ENCODE peak calls at places on chromosomes 6 and 20, in seven cellular contexts. One of them, this sample, is unnamed.

GRCh38 chr6:132604635-132605150 is 15.2 kb upstream of the TAAR5 start:
- DNase-seq in OCI-LY7: no peak
- DNase-seq in NT2/D1: no peak
- DNase-seq in IMR-90: no peak
- DNase-seq in heart right ventricle: no peak
- DNase-seq in HFF-Myc: no peak
- DNase-seq in body of pancreas: no peak
- DNase-seq in this sample: no peak

GRCh38 chr6:53793318-53793975 is 1.4 kb upstream of the LRRC1 start:
- DNase-seq in IMR-90: peak; percentile 61
- DNase-seq in NT2/D1: no peak
- DNase-seq in OCI-LY7: peak; percentile 82
- DNase-seq in heart right ventricle: peak; percentile 17
- DNase-seq in body of pancreas: peak; percentile 79
- DNase-seq in HFF-Myc: no peak
- DNase-seq in this sample: peak; percentile 73

GRCh38 chr20:11248691-11249178 is 574.9 kb upstream of the JAG1 start:
- DNase-seq in heart right ventricle: no peak
- DNase-seq in IMR-90: no peak
- DNase-seq in OCI-LY7: no peak
- DNase-seq in NT2/D1: peak; percentile 38
- DNase-seq in HFF-Myc: no peak
- DNase-seq in body of pancreas: no peak
- DNase-seq in this sample: no peak

GRCh38 chr6:815348-815738 is 122.4 kb upstream of the EXOC2 start:
- DNase-seq in body of pancreas: no peak
- DNase-seq in HFF-Myc: no peak
- DNase-seq in IMR-90: no peak
- DNase-seq in heart right ventricle: no peak
- DNase-seq in OCI-LY7: no peak
- DNase-seq in NT2/D1: no peak
- DNase-seq in this sample: no peak

GRCh38 chr6:104585646-104586045 is 274.1 kb downstream of the HACE1 start:
- DNase-seq in IMR-90: no peak
- DNase-seq in body of pancreas: no peak
- DNase-seq in OCI-LY7: no peak
- DNase-seq in NT2/D1: no peak
- DNase-seq in heart right ventricle: no peak
- DNase-seq in HFF-Myc: no peak
- DNase-seq in this sample: no peak

GRCh38 chr6:106181664-106182418 is 95.7 kb downstream of the PRDM1 start:
- DNase-seq in HFF-Myc: no peak
- DNase-seq in body of pancreas: no peak
- DNase-seq in heart right ventricle: no peak
- DNase-seq in OCI-LY7: no peak
- DNase-seq in IMR-90: peak; percentile 88
- DNase-seq in NT2/D1: no peak
- DNase-seq in this sample: no peak

GRCh38 chr20:3045042-3045815 is 623 bp upstream of the MRPS26 start:
- DNase-seq in heart right ventricle: peak; percentile 85
- DNase-seq in body of pancreas: peak; percentile 81
- DNase-seq in IMR-90: peak; percentile 86
- DNase-seq in NT2/D1: no peak
- DNase-seq in HFF-Myc: no peak
- DNase-seq in OCI-LY7: no peak
- DNase-seq in this sample: no peak

GRCh38 chr6:2890981-2891767 is 11.9 kb downstream of the SERPINB9 start:
- DNase-seq in NT2/D1: no peak
- DNase-seq in OCI-LY7: peak; percentile 72
- DNase-seq in heart right ventricle: no peak
- DNase-seq in body of pancreas: no peak
- DNase-seq in IMR-90: no peak
- DNase-seq in HFF-Myc: no peak
- DNase-seq in this sample: no peak

GRCh38 chr6:134821397-134821796 is 128.5 kb downstream of the ALDH8A1 start:
- DNase-seq in HFF-Myc: no peak
- DNase-seq in body of pancreas: no peak
- DNase-seq in NT2/D1: no peak
- DNase-seq in OCI-LY7: no peak
- DNase-seq in IMR-90: no peak
- DNase-seq in heart right ventricle: no peak
- DNase-seq in this sample: no peak

GRCh38 chr6:147750420-147750819 is 241.9 kb downstream of the SAMD5 start:
- DNase-seq in HFF-Myc: no peak
- DNase-seq in heart right ventricle: no peak
- DNase-seq in IMR-90: no peak
- DNase-seq in OCI-LY7: no peak
- DNase-seq in body of pancreas: no peak
- DNase-seq in NT2/D1: no peak
- DNase-seq in this sample: no peak

GRCh38 chr6:9502991-9503761 is 911.7 kb downstream of the TFAP2A start:
- DNase-seq in body of pancreas: no peak
- DNase-seq in IMR-90: peak; percentile 82
- DNase-seq in heart right ventricle: no peak
- DNase-seq in HFF-Myc: no peak
- DNase-seq in OCI-LY7: no peak
- DNase-seq in NT2/D1: no peak
- DNase-seq in this sample: no peak

GRCh38 chr20:61977387-61977786 is 88.3 kb downstream of the TAF4 start:
- DNase-seq in HFF-Myc: no peak
- DNase-seq in OCI-LY7: no peak
- DNase-seq in heart right ventricle: no peak
- DNase-seq in NT2/D1: no peak
- DNase-seq in body of pancreas: no peak
- DNase-seq in IMR-90: no peak
- DNase-seq in this sample: no peak

GRCh38 chr6:19399406-19399805 is 437.8 kb upstream of the ID4 start:
- DNase-seq in NT2/D1: no peak
- DNase-seq in HFF-Myc: no peak
- DNase-seq in body of pancreas: no peak
- DNase-seq in IMR-90: peak; percentile 22
- DNase-seq in OCI-LY7: no peak
- DNase-seq in heart right ventricle: no peak
- DNase-seq in this sample: no peak

GRCh38 chr6:89986650-89987074 is 92.4 kb downstream of the GJA10 start:
- DNase-seq in IMR-90: peak; percentile 89
- DNase-seq in OCI-LY7: no peak
- DNase-seq in heart right ventricle: no peak
- DNase-seq in NT2/D1: no peak
- DNase-seq in HFF-Myc: no peak
- DNase-seq in body of pancreas: no peak
- DNase-seq in this sample: no peak

GRCh38 chr20:830011-830521 is 3.4 kb upstream of the FAM110A start:
- DNase-seq in OCI-LY7: no peak
- DNase-seq in NT2/D1: no peak
- DNase-seq in heart right ventricle: no peak
- DNase-seq in IMR-90: peak; percentile 60
- DNase-seq in body of pancreas: no peak
- DNase-seq in HFF-Myc: no peak
- DNase-seq in this sample: no peak

GRCh38 chr6:34142046-34142445 is 3.8 kb downstream of the GRM4 start:
- DNase-seq in HFF-Myc: no peak
- DNase-seq in NT2/D1: no peak
- DNase-seq in heart right ventricle: no peak
- DNase-seq in IMR-90: no peak
- DNase-seq in OCI-LY7: no peak
- DNase-seq in body of pancreas: no peak
- DNase-seq in this sample: no peak

GRCh38 chr6:34142599-34142998 is 3.3 kb downstream of the GRM4 start:
- DNase-seq in NT2/D1: no peak
- DNase-seq in body of pancreas: no peak
- DNase-seq in HFF-Myc: no peak
- DNase-seq in OCI-LY7: no peak
- DNase-seq in IMR-90: no peak
- DNase-seq in heart right ventricle: no peak
- DNase-seq in this sample: no peak

GRCh38 chr6:34144581-34145160 is 1.2 kb downstream of the GRM4 start:
- DNase-seq in heart right ventricle: no peak
- DNase-seq in HFF-Myc: no peak
- DNase-seq in OCI-LY7: no peak
- DNase-seq in IMR-90: no peak
- DNase-seq in NT2/D1: no peak
- DNase-seq in body of pancreas: no peak
- DNase-seq in this sample: no peak

GRCh38 chr6:34143884-34144580 is 1.9 kb downstream of the GRM4 start:
- DNase-seq in IMR-90: no peak
- DNase-seq in OCI-LY7: peak; percentile 66
- DNase-seq in NT2/D1: peak; percentile 72
- DNase-seq in body of pancreas: peak; percentile 15
- DNase-seq in heart right ventricle: no peak
- DNase-seq in HFF-Myc: no peak
- DNase-seq in this sample: no peak

DNA sequence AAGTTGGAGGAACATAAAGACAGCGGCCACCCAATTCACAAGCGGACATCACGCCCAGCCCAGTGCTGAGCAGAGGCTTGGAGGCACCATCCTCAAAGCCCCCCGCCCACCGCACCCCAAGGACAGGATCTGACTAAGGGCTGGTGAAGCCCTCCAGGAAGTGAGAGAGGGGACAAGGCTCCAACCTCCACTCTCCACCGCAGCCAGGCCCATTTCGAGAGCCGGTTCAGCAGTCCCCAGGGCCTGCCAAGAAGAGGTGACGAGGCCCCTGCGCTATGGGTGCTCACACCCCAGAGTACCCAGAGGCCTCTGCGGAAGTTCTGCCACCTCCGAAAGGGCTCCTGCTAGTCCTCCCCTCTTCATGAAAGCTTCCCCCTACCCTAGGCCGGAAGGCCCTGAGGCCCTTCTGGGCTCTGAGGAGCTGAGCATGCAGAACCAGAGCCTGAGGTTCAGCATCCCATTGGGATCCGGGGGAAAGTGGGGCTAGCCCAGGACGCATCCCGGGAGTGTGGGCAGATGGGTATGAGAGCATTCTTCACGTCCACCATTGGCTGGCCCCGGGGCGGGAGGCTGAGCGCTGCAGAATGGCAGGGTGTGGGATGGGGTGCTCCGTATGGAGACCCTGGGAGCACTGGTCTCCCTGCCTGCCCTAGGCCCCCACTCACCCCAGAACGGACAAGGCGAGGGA is 2.5 kb downstream of the GRM4 start:
- DNase-seq in body of pancreas: no peak
- DNase-seq in heart right ventricle: no peak
- DNase-seq in OCI-LY7: no peak
- DNase-seq in IMR-90: no peak
- DNase-seq in NT2/D1: no peak
- DNase-seq in HFF-Myc: no peak
- DNase-seq in this sample: no peak
- H3K4me3 ChIP-seq in body of pancreas: no peak overlapping the region
- H3K4me3 ChIP-seq in heart right ventricle: peak overlapping the region; percentile 8
- H3K4me3 ChIP-seq in OCI-LY7: no peak overlapping the region
- H3K4me3 ChIP-seq in IMR-90: no peak overlapping the region
- H3K4me3 ChIP-seq in NT2/D1: peak overlapping the region; percentile 65
- H3K4me3 ChIP-seq in HFF-Myc: no peak overlapping the region
- H3K4me3 ChIP-seq in this sample: no peak overlapping the region

GRCh38 chr6:75208564-75209431 is 2.9 kb upstream of the COL12A1 start:
- DNase-seq in OCI-LY7: peak; percentile 78
- DNase-seq in NT2/D1: peak; percentile 76
- DNase-seq in HFF-Myc: no peak
- DNase-seq in body of pancreas: peak; percentile 81
- DNase-seq in IMR-90: peak; percentile 77
- DNase-seq in heart right ventricle: peak; percentile 87
- DNase-seq in this sample: peak; percentile 45
- H3K4me3 ChIP-seq in OCI-LY7: no peak overlapping the region
- H3K4me3 ChIP-seq in NT2/D1: peak overlapping the region; percentile 57
- H3K4me3 ChIP-seq in HFF-Myc: no peak overlapping the region
- H3K4me3 ChIP-seq in body of pancreas: no peak overlapping the region
- H3K4me3 ChIP-seq in IMR-90: no peak overlapping the region
- H3K4me3 ChIP-seq in heart right ventricle: peak overlapping the region; percentile 16
- H3K4me3 ChIP-seq in this sample: no peak overlapping the region

DNA sequence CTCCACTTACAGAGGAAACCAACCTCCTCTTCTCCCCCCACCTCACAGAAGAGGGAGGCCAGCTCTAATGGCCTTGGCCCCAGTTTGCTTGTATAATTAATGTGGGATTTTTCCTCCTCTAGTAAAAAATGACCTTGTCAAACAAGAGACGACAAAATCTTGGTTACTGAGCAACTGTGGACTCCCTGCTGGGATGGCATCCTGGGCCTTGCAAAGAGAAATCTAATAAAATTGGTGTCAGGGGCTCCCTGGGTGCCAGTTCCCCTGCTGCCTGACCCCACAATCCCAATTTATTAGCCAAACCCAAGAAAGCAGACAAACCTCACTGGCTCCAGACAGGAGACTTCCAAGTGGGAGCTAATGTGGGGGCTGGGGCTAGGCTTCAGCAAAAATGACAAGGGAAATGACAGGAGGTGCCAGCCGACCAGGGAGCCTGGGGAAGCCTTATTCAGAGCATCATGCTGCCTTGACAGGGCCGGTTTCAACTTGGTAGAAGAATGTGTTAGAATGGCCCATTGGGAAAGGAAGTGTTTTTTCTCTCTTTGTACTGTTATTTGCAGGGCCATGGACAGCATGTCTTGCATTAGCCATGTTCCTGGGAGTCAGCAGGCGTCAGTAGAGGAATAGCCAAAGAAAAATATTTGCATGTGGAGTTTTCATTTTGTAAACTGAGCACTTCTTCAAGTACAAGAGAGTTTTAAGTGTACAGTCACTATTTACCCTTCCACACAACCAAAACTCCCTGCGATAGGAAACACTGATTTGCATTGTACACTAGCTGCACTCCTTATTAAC is 816.9 kb downstream of the DHX35 start:
- DNase-seq in HFF-Myc: no peak
- DNase-seq in OCI-LY7: no peak
- DNase-seq in NT2/D1: no peak
- DNase-seq in body of pancreas: peak; percentile 16
- DNase-seq in IMR-90: no peak
- DNase-seq in heart right ventricle: no peak
- DNase-seq in this sample: no peak
- H3K4me3 ChIP-seq in HFF-Myc: no peak overlapping the region
- H3K4me3 ChIP-seq in OCI-LY7: no peak overlapping the region
- H3K4me3 ChIP-seq in NT2/D1: no peak overlapping the region
- H3K4me3 ChIP-seq in body of pancreas: no peak overlapping the region
- H3K4me3 ChIP-seq in IMR-90: no peak overlapping the region
- H3K4me3 ChIP-seq in heart right ventricle: no peak overlapping the region
- H3K4me3 ChIP-seq in this sample: no peak overlapping the region

GRCh38 chr20:58895796-58896180 is 43.3 kb downstream of the GNAS start:
- DNase-seq in body of pancreas: no peak
- DNase-seq in HFF-Myc: no peak
- DNase-seq in heart right ventricle: no peak
- DNase-seq in IMR-90: no peak
- DNase-seq in OCI-LY7: no peak
- DNase-seq in NT2/D1: no peak
- DNase-seq in this sample: no peak

GRCh38 chr20:58893355-58894151 is 41.0 kb downstream of the GNAS start:
- DNase-seq in IMR-90: peak; percentile 34
- DNase-seq in OCI-LY7: no peak
- DNase-seq in HFF-Myc: no peak
- DNase-seq in heart right ventricle: no peak
- DNase-seq in body of pancreas: no peak
- DNase-seq in NT2/D1: no peak
- DNase-seq in this sample: no peak

GRCh38 chr20:58895099-58895795 is 42.7 kb downstream of the GNAS start:
- DNase-seq in IMR-90: no peak
- DNase-seq in body of pancreas: no peak
- DNase-seq in OCI-LY7: no peak
- DNase-seq in NT2/D1: no peak
- DNase-seq in heart right ventricle: no peak
- DNase-seq in HFF-Myc: no peak
- DNase-seq in this sample: no peak

GRCh38 chr20:58892932-58893224 is 40.4 kb downstream of the GNAS start:
- DNase-seq in NT2/D1: no peak
- DNase-seq in HFF-Myc: no peak
- DNase-seq in OCI-LY7: peak; percentile 44
- DNase-seq in IMR-90: no peak
- DNase-seq in heart right ventricle: no peak
- DNase-seq in body of pancreas: no peak
- DNase-seq in this sample: peak; percentile 28

GRCh38 chr20:58894652-58895051 is 42.1 kb downstream of the GNAS start:
- DNase-seq in heart right ventricle: no peak
- DNase-seq in body of pancreas: no peak
- DNase-seq in NT2/D1: no peak
- DNase-seq in IMR-90: no peak
- DNase-seq in OCI-LY7: no peak
- DNase-seq in HFF-Myc: no peak
- DNase-seq in this sample: no peak
- H3K4me3 ChIP-seq in heart right ventricle: no peak overlapping the region
- H3K4me3 ChIP-seq in body of pancreas: no peak overlapping the region
- H3K4me3 ChIP-seq in NT2/D1: no peak overlapping the region
- H3K4me3 ChIP-seq in IMR-90: no peak overlapping the region
- H3K4me3 ChIP-seq in OCI-LY7: peak overlapping the region; percentile 90
- H3K4me3 ChIP-seq in HFF-Myc: peak overlapping the region; percentile 62
- H3K4me3 ChIP-seq in this sample: no peak overlapping the region